ENCODE peak calls at places on chromosomes 1 and 21, in ten cellular contexts. One of them, this sample, is unnamed.

GRCh38 chr1:79353224-79353623 is 346.7 kb upstream of the ADGRL4 start:
- DNase-seq in ascending aorta: no peak
- DNase-seq in NB4: peak; percentile 37
- DNase-seq in neural crest cell: peak; percentile 38
- DNase-seq in RWPE1: peak; percentile 25
- DNase-seq in AG04450: peak; percentile 11
- DNase-seq in Calu3: peak; percentile 58
- DNase-seq in HCT116: peak; percentile 37
- DNase-seq in AG09319: no peak
- DNase-seq in psoas muscle: no peak
- DNase-seq in this sample: peak; percentile 2

GRCh38 chr1:1084372-1085170 is 10.5 kb upstream of the RNF223 start:
- DNase-seq in ascending aorta: no peak
- DNase-seq in NB4: no peak
- DNase-seq in neural crest cell: no peak
- DNase-seq in RWPE1: no peak
- DNase-seq in AG04450: no peak
- DNase-seq in Calu3: no peak
- DNase-seq in HCT116: no peak
- DNase-seq in AG09319: no peak
- DNase-seq in psoas muscle: no peak
- DNase-seq in this sample: peak; percentile 3

GRCh38 chr1:7785108-7785507 is 1.0 kb downstream of the PER3 start:
- DNase-seq in ascending aorta: no peak
- DNase-seq in NB4: no peak
- DNase-seq in neural crest cell: no peak
- DNase-seq in RWPE1: no peak
- DNase-seq in AG04450: no peak
- DNase-seq in Calu3: no peak
- DNase-seq in HCT116: no peak
- DNase-seq in AG09319: no peak
- DNase-seq in psoas muscle: no peak
- DNase-seq in this sample: no peak

GRCh38 chr1:92441316-92442311 is 45.1 kb downstream of the GFI1 start:
- DNase-seq in ascending aorta: no peak
- DNase-seq in NB4: no peak
- DNase-seq in neural crest cell: no peak
- DNase-seq in RWPE1: peak; percentile 56
- DNase-seq in AG04450: no peak
- DNase-seq in Calu3: peak; percentile 83
- DNase-seq in HCT116: no peak
- DNase-seq in AG09319: no peak
- DNase-seq in psoas muscle: peak; percentile 46
- DNase-seq in this sample: no peak

GRCh38 chr1:112818990-112819689 is 104.0 kb upstream of the PPM1J start:
- DNase-seq in ascending aorta: no peak
- DNase-seq in NB4: peak; percentile 81
- DNase-seq in neural crest cell: no peak
- DNase-seq in RWPE1: no peak
- DNase-seq in AG04450: peak; percentile 39
- DNase-seq in Calu3: no peak
- DNase-seq in HCT116: no peak
- DNase-seq in AG09319: no peak
- DNase-seq in psoas muscle: no peak
- DNase-seq in this sample: no peak

GRCh38 chr1:8014381-8014988 is 11.6 kb downstream of the ERRFI1 start:
- DNase-seq in ascending aorta: no peak
- DNase-seq in NB4: no peak
- DNase-seq in neural crest cell: no peak
- DNase-seq in RWPE1: no peak
- DNase-seq in AG04450: no peak
- DNase-seq in Calu3: no peak
- DNase-seq in HCT116: no peak
- DNase-seq in AG09319: no peak
- DNase-seq in psoas muscle: no peak
- DNase-seq in this sample: no peak

GRCh38 chr1:47679826-47680225 is 242.0 kb downstream of the FOXD2 start:
- DNase-seq in ascending aorta: peak; percentile 58
- DNase-seq in NB4: no peak
- DNase-seq in neural crest cell: no peak
- DNase-seq in RWPE1: no peak
- DNase-seq in AG04450: no peak
- DNase-seq in Calu3: no peak
- DNase-seq in HCT116: no peak
- DNase-seq in AG09319: no peak
- DNase-seq in psoas muscle: no peak
- DNase-seq in this sample: no peak

GRCh38 chr1:233193741-233194140 is 101.8 kb downstream of the PCNX2 start:
- DNase-seq in ascending aorta: no peak
- DNase-seq in NB4: no peak
- DNase-seq in neural crest cell: no peak
- DNase-seq in RWPE1: no peak
- DNase-seq in AG04450: no peak
- DNase-seq in Calu3: no peak
- DNase-seq in HCT116: no peak
- DNase-seq in AG09319: no peak
- DNase-seq in psoas muscle: no peak
- DNase-seq in this sample: no peak

DNA sequence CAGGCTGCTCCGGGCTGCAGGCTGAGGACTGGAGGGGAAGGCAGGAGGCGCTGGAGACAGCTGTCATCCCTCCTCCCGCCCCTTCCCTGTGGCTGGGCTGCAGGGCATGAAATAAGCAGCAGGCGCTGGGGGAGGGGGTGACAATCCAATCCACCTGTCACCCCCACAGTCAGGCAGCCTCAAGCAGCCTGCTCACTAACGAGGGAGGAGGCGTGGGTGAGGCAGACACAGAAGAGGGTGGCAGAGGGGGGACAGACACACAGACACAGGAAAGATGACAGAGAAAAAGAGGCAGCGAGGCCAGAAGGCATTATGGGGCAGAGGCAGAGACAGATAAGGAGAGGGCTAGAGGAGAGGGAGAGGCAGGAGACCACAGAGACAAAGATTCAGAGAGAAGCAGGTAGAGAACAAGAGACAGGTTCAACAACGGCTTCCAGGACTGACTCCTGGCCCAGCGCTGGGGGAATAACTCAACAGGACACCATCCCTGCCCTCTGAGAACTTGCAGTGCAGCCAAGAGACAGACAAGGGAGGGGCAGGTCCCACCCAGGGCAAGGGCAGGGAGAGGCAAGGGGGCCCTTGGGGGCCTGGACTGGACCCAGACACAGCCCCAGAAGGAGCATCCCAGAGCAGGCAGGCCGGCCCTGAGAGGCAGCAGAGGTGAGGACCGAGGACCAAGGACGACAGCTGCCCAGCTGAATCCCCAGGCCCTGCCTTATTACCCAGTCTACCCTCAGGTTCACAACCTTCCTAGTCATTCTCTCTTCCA is 11.2 kb downstream of the MEF2D start:
- DNase-seq in ascending aorta: no peak
- DNase-seq in NB4: peak; percentile 48
- DNase-seq in neural crest cell: no peak
- DNase-seq in RWPE1: no peak
- DNase-seq in AG04450: no peak
- DNase-seq in Calu3: no peak
- DNase-seq in HCT116: no peak
- DNase-seq in AG09319: no peak
- DNase-seq in psoas muscle: peak; percentile 90
- DNase-seq in this sample: peak; percentile 80
- TF ChIP-seq CTCF in ascending aorta: peak; percentile 9
- TF ChIP-seq CTCF in NB4: no peak
- TF ChIP-seq CTCF in neural crest cell: no peak
- TF ChIP-seq CTCF in RWPE1: no peak
- TF ChIP-seq CTCF in AG04450: peak; percentile 22
- TF ChIP-seq CTCF in Calu3: no peak
- TF ChIP-seq CTCF in HCT116: no peak
- TF ChIP-seq CTCF in AG09319: peak; percentile 21
- TF ChIP-seq CTCF in psoas muscle: peak; percentile 37
- TF ChIP-seq CTCF in this sample: no peak

GRCh38 chr1:93738926-93739325 is 57.3 kb upstream of the BCAR3 start:
- DNase-seq in ascending aorta: no peak
- DNase-seq in NB4: no peak
- DNase-seq in neural crest cell: no peak
- DNase-seq in RWPE1: no peak
- DNase-seq in AG04450: no peak
- DNase-seq in Calu3: no peak
- DNase-seq in HCT116: no peak
- DNase-seq in AG09319: no peak
- DNase-seq in psoas muscle: no peak
- DNase-seq in this sample: no peak

GRCh38 chr1:93738075-93738622 is 56.5 kb upstream of the BCAR3 start:
- DNase-seq in ascending aorta: no peak
- DNase-seq in NB4: no peak
- DNase-seq in neural crest cell: no peak
- DNase-seq in RWPE1: peak; percentile 88
- DNase-seq in AG04450: peak; percentile 72
- DNase-seq in Calu3: no peak
- DNase-seq in HCT116: peak; percentile 77
- DNase-seq in AG09319: peak; percentile 30
- DNase-seq in psoas muscle: no peak
- DNase-seq in this sample: no peak

GRCh38 chr1:93734999-93735398 is 53.4 kb upstream of the BCAR3 start:
- DNase-seq in ascending aorta: no peak
- DNase-seq in NB4: no peak
- DNase-seq in neural crest cell: no peak
- DNase-seq in RWPE1: no peak
- DNase-seq in AG04450: no peak
- DNase-seq in Calu3: peak; percentile 22
- DNase-seq in HCT116: no peak
- DNase-seq in AG09319: no peak
- DNase-seq in psoas muscle: no peak
- DNase-seq in this sample: no peak

GRCh38 chr1:93733340-93733739 is 51.7 kb upstream of the BCAR3 start:
- DNase-seq in ascending aorta: no peak
- DNase-seq in NB4: no peak
- DNase-seq in neural crest cell: no peak
- DNase-seq in RWPE1: no peak
- DNase-seq in AG04450: no peak
- DNase-seq in Calu3: no peak
- DNase-seq in HCT116: no peak
- DNase-seq in AG09319: no peak
- DNase-seq in psoas muscle: no peak
- DNase-seq in this sample: no peak

GRCh38 chr1:93735722-93736121 is 54.1 kb upstream of the BCAR3 start:
- DNase-seq in ascending aorta: no peak
- DNase-seq in NB4: no peak
- DNase-seq in neural crest cell: no peak
- DNase-seq in RWPE1: peak; percentile 46
- DNase-seq in AG04450: peak; percentile 67
- DNase-seq in Calu3: no peak
- DNase-seq in HCT116: no peak
- DNase-seq in AG09319: peak; percentile 23
- DNase-seq in psoas muscle: no peak
- DNase-seq in this sample: no peak
- TF ChIP-seq CTCF in ascending aorta: no peak
- TF ChIP-seq CTCF in NB4: no peak
- TF ChIP-seq CTCF in neural crest cell: no peak
- TF ChIP-seq CTCF in RWPE1: no peak
- TF ChIP-seq CTCF in AG04450: peak; percentile 66
- TF ChIP-seq CTCF in Calu3: no peak
- TF ChIP-seq CTCF in HCT116: no peak
- TF ChIP-seq CTCF in AG09319: peak; percentile 28
- TF ChIP-seq CTCF in psoas muscle: no peak
- TF ChIP-seq CTCF in this sample: no peak

DNA sequence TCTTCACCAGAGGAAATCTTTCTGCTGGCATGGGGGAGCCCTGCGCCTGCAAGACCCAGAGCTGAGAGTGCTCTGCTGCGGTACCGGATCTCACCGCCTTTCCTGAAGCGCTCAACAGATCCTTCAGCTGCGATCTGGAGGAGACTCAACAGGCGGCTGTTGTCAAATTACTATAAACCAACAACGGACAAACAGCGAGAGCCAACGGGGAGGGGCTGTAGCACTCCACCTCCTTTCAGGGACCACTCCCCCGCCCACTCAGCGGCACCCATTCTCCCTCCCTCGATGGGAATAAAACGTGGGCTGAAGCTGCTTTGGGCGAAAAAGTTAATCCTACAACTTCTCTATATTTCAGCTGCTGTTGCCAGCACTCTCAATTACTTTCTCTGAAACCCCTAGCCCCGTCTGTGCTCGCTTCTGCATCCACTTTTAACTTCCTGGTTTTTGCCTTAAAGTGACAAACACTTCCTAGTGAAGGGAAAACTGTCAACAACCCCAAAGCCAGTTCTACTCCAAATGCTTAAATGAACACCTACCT is at the start of gene FMO5:
- DNase-seq in ascending aorta: peak; percentile 82
- DNase-seq in NB4: peak; percentile 73
- DNase-seq in neural crest cell: peak; percentile 23
- DNase-seq in RWPE1: peak; percentile 11
- DNase-seq in AG04450: peak; percentile 45
- DNase-seq in Calu3: peak; percentile 58
- DNase-seq in HCT116: no peak
- DNase-seq in AG09319: no peak
- DNase-seq in psoas muscle: peak; percentile 83
- DNase-seq in this sample: peak; percentile 67
- TF ChIP-seq CTCF in ascending aorta: no peak
- TF ChIP-seq CTCF in NB4: no peak
- TF ChIP-seq CTCF in neural crest cell: peak; percentile 36
- TF ChIP-seq CTCF in RWPE1: no peak
- TF ChIP-seq CTCF in AG04450: peak; percentile 29
- TF ChIP-seq CTCF in Calu3: no peak
- TF ChIP-seq CTCF in HCT116: no peak
- TF ChIP-seq CTCF in AG09319: peak; percentile 5
- TF ChIP-seq CTCF in psoas muscle: peak; percentile 18
- TF ChIP-seq CTCF in this sample: peak; percentile 38

DNA sequence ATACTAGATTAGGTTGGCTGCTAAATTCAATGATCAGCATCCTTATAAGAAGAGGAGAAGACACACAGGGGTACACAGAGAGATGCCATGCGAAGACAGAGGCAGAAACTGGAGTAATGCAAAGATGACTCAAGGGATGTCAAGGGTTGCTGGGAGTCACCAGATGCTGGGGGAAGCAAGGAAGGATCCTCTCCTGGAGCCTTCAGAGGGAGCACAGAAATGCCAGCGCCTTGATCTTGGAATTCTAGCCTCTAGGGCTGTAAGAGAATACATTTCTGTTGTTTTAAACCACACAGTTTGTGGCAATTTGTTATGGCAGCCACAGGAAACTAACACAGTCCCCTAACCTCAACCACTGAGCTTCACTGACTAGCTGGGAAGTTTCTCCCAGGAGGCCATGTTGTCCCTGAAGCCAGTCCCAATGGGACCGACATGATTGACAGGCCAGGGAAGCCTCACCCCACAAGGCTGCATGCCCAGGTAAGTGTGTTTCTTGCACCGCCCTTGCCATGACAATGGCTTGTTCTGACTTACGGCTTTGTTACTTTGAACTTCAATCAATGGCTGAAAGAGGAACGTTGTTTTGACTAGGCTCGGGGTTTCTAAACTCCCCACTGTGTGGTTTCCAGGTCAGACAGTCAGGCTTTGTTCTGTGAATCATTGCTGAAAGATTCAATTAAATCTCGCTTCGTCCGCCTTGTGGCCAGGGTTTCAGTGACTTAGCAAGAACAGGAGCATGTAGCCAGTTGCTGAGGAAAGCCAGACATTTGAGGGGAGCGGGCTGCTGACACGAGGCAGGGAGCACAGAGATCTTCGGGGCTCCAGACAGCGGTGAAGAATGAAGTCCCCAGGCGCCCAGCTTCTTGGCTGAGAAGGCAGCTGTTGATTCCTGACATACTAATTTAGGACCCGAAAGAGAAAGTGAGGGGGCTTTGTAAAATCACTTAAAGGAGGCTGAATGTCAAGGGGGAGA is 62.3 kb downstream of the RUNX1 start:
- DNase-seq in ascending aorta: no peak
- DNase-seq in NB4: peak; percentile 87
- DNase-seq in neural crest cell: no peak
- DNase-seq in RWPE1: no peak
- DNase-seq in AG04450: no peak
- DNase-seq in Calu3: peak; percentile 62
- DNase-seq in HCT116: peak; percentile 93
- DNase-seq in AG09319: no peak
- DNase-seq in psoas muscle: no peak
- DNase-seq in this sample: peak; percentile 94
- TF ChIP-seq CTCF in ascending aorta: no peak
- TF ChIP-seq CTCF in NB4: no peak
- TF ChIP-seq CTCF in neural crest cell: no peak
- TF ChIP-seq CTCF in RWPE1: no peak
- TF ChIP-seq CTCF in AG04450: peak; percentile 25
- TF ChIP-seq CTCF in Calu3: no peak
- TF ChIP-seq CTCF in HCT116: peak; percentile 10
- TF ChIP-seq CTCF in AG09319: no peak
- TF ChIP-seq CTCF in psoas muscle: no peak
- TF ChIP-seq CTCF in this sample: no peak

This sample was measured in activated CD8-positive, alpha-beta T cell treated with anti-CD3 and anti-CD28 coated beads for 36 hours.